ENCODE peak calls at places on chromosomes 16 and 17, in eight cellular contexts. V, Z, C, T, E, U, D and P are unnamed samples.

GRCh38 chr16:17397499-17397891 is 73.3 kb downstream of the XYLT1 start:
- DNase-seq in V (no peak), Z (no peak), C (peak; percentile 59), T (peak; percentile 40), E (peak; percentile 59), U (no peak), D (no peak), P (peak; percentile 57)

GRCh38 chr16:29641561-29641960 is 21.5 kb upstream of the SPN start:
- DNase-seq in V (no peak), Z (no peak), C (no peak), T (no peak), E (no peak), U (peak; percentile 40), D (no peak), P (no peak)

GRCh38 chr17:62807812-62808575 is at the start of gene MARCHF10:
- DNase-seq in V (no peak), Z (no peak), C (no peak), T (peak; percentile 28), E (peak; percentile 68), U (no peak), D (no peak), P (peak; percentile 16)

GRCh38 chr16:26263406-26263805 is 571.6 kb downstream of the HS3ST4 start:
- DNase-seq in V (no peak), Z (no peak), C (no peak), T (no peak), E (no peak), U (peak; percentile 33), D (no peak), P (no peak)

GRCh38 chr17:32555611-32556310 is 69.0 kb downstream of the CDK5R1 start:
- DNase-seq in V (no peak), Z (no peak), C (no peak), T (no peak), E (no peak), U (no peak), D (no peak), P (no peak)

GRCh38 chr17:73292031-73292531 is 19.7 kb downstream of the CDC42EP4 start:
- DNase-seq in V (no peak), Z (peak; percentile 70), C (no peak), T (peak; percentile 68), E (peak; percentile 11), U (no peak), D (no peak), P (no peak)

GRCh38 chr16:53910990-53911389 is 207.0 kb downstream of the FTO start:
- DNase-seq in V (no peak), Z (no peak), C (no peak), T (no peak), E (no peak), U (no peak), D (no peak), P (no peak)

GRCh38 chr16:11792404-11793260 is 4.4 kb downstream of the ZC3H7A start:
- DNase-seq in V (no peak), Z (no peak), C (no peak), T (peak; percentile 53), E (no peak), U (no peak), D (no peak), P (peak; percentile 69)

GRCh38 chr16:1545044-1545736 is 11.7 kb downstream of the TMEM204 start:
- DNase-seq in V (no peak), Z (no peak), C (peak; percentile 67), T (no peak), E (no peak), U (no peak), D (no peak), P (no peak)

GRCh38 chr17:2484876-2485275 is 26.8 kb downstream of the METTL16 start:
- DNase-seq in V (no peak), Z (no peak), C (no peak), T (no peak), E (no peak), U (no peak), D (no peak), P (no peak)

GRCh38 chr16:67006930-67007658 is 18.7 kb downstream of the CES4A start:
- DNase-seq in V (no peak), Z (no peak), C (no peak), T (no peak), E (no peak), U (peak; percentile 72), D (no peak), P (no peak)

GRCh38 chr16:81843243-81843582 is 64.1 kb downstream of the PLCG2 start:
- DNase-seq in V (no peak), Z (no peak), C (no peak), T (no peak), E (no peak), U (no peak), D (no peak), P (no peak)

GRCh38 chr17:83109793-83110645 is 30.6 kb downstream of the METRNL start:
- DNase-seq in V (no peak), Z (peak; percentile 98), C (peak; percentile 87), T (peak; percentile 89), E (peak; percentile 95), U (no peak), D (no peak), P (peak; percentile 87)

GRCh38 chr16:30113031-30113710 is at the start of gene GDPD3:
- DNase-seq in V (no peak), Z (no peak), C (no peak), T (peak; percentile 76), E (no peak), U (no peak), D (no peak), P (peak; percentile 87)

GRCh38 chr16:58002411-58002790 is 1.2 kb downstream of the USB1 start:
- DNase-seq in V (no peak), Z (no peak), C (no peak), T (no peak), E (no peak), U (no peak), D (no peak), P (no peak)

GRCh38 chr17:16975744-16976625 is 4.1 kb upstream of the TNFRSF13B start:
- DNase-seq in V (no peak), Z (no peak), C (no peak), T (no peak), E (no peak), U (no peak), D (no peak), P (no peak)

GRCh38 chr16:83627996-83628395 is 179.8 kb upstream of the HSBP1 start:
- DNase-seq in V (no peak), Z (no peak), C (no peak), T (no peak), E (no peak), U (no peak), D (no peak), P (no peak)

GRCh38 chr16:49382916-49383315 is 9.3 kb downstream of the C16orf78 start:
- DNase-seq in V (no peak), Z (no peak), C (no peak), T (no peak), E (no peak), U (no peak), D (no peak), P (peak; percentile 21)

GRCh38 chr17:74442670-74443515 is 11.0 kb downstream of the GPRC5C start:
- DNase-seq in V (no peak), Z (peak; percentile 67), C (peak; percentile 82), T (peak; percentile 95), E (peak; percentile 60), U (peak; percentile 95), D (no peak), P (peak; percentile 91)

GRCh38 chr17:7056386-7056785 is 12.5 kb upstream of the SLC16A11 start:
- DNase-seq in V (no peak), Z (no peak), C (no peak), T (no peak), E (no peak), U (no peak), D (no peak), P (no peak)

GRCh38 chr16:27463741-27464662 is 62.0 kb downstream of the IL21R start:
- DNase-seq in V (no peak), Z (no peak), C (no peak), T (no peak), E (no peak), U (no peak), D (peak; percentile 53), P (no peak)

GRCh38 chr17:17141860-17142552 is 64.1 kb downstream of the PLD6 start:
- DNase-seq in V (no peak), Z (no peak), C (no peak), T (no peak), E (peak; percentile 84), U (peak; percentile 17), D (no peak), P (no peak)

GRCh38 chr16:369866-370436 is 387 bp downstream of the MRPL28 start:
- DNase-seq in V (no peak), Z (no peak), C (no peak), T (peak; percentile 44), E (peak; percentile 76), U (no peak), D (no peak), P (no peak)

GRCh38 chr16:27481282-27481934 is 68.3 kb downstream of the GTF3C1 start:
- DNase-seq in V (no peak), Z (no peak), C (no peak), T (no peak), E (no peak), U (no peak), D (no peak), P (no peak)

GRCh38 chr16:21704266-21704665 is 40.5 kb downstream of the OTOA start:
- DNase-seq in V (no peak), Z (no peak), C (no peak), T (no peak), E (no peak), U (no peak), D (no peak), P (no peak)

GRCh38 chr16:3096362-3096761 is 2.7 kb downstream of the ZSCAN10 start:
- DNase-seq in V (no peak), Z (no peak), C (no peak), T (no peak), E (no peak), U (no peak), D (no peak), P (no peak)

GRCh38 chr17:61285483-61286320 is 113.9 kb upstream of the TBX2 start:
- DNase-seq in V (no peak), Z (no peak), C (no peak), T (no peak), E (no peak), U (no peak), D (no peak), P (no peak)

GRCh38 chr17:19320876-19321275 is 41.6 kb downstream of the B9D1 start:
- DNase-seq in V (no peak), Z (no peak), C (no peak), T (no peak), E (no peak), U (no peak), D (no peak), P (no peak)

GRCh38 chr16:10787304-10787703 is 31.3 kb downstream of the TVP23A start:
- DNase-seq in V (no peak), Z (no peak), C (no peak), T (no peak), E (no peak), U (no peak), D (no peak), P (no peak)

GRCh38 chr16:73231969-73232554 is 184.1 kb upstream of the ZFHX3 start:
- DNase-seq in V (no peak), Z (no peak), C (no peak), T (no peak), E (peak; percentile 23), U (no peak), D (no peak), P (no peak)

GRCh38 chr17:27418366-27418615 is 38.0 kb upstream of the KSR1 start:
- DNase-seq in V (no peak), Z (no peak), C (no peak), T (no peak), E (no peak), U (no peak), D (no peak), P (no peak)

GRCh38 chr16:70267516-70267915 is 15.8 kb upstream of the EXOSC6 start:
- DNase-seq in V (no peak), Z (no peak), C (no peak), T (peak; percentile 35), E (peak; percentile 70), U (peak; percentile 28), D (no peak), P (peak; percentile 33)